ENCODE peak calls at places on chromosome 22, in five cellular contexts. B is ovary, V is SK-N-SH, Z is transverse colon, W is left lung. G is an unnamed sample. For H3K4me1, the result is how much of the 10 kb centered on the place peaks cover.

GRCh38 chr22:28279888-28280287 is 360.8 kb upstream of the PITPNB start:
- DNase-seq in B (no peak), V (no peak), Z (no peak), W (no peak), G (no peak)

GRCh38 chr22:38111941-38112355 is 1.5 kb upstream of the BAIAP2L2 start:
- DNase-seq in B (no peak), V (no peak), Z (peak), W (peak), G (peak)

GRCh38 chr22:38148252-38148651 is 33.4 kb downstream of the PLA2G6 start:
- DNase-seq in B (no peak), V (no peak), Z (no peak), W (no peak), G (peak)

GRCh38 chr22:26701323-26701722 is 43.9 kb downstream of the MIAT start:
- DNase-seq in B (no peak), V (no peak), Z (no peak), W (no peak), G (no peak)

GRCh38 chr22:23696326-23696851 is 5.6 kb downstream of the RGL4 start:
- DNase-seq in B (peak), V (no peak), Z (peak), W (peak), G (no peak)

GRCh38 chr22:17851754-17852153 is 77.5 kb upstream of the BID start:
- DNase-seq in B (no peak), V (no peak), Z (no peak), W (no peak), G (no peak)

GRCh38 chr22:23822101-23822671 is 16.6 kb downstream of the DERL3 start:
- DNase-seq in B (no peak), V (peak), Z (no peak), W (no peak), G (no peak)

GRCh38 chr22:50698546-50698945 is 25.9 kb downstream of the SHANK3 start:
- DNase-seq in B (no peak), V (no peak), Z (no peak), W (peak), G (no peak)

GRCh38 chr22:25453557-25453956 is 110.9 kb upstream of the GRK3 start:
- DNase-seq in B (no peak), V (no peak), Z (no peak), W (no peak), G (no peak)

GRCh38 chr22:20777420-20778177 is 3.7 kb downstream of the SERPIND1 start:
- DNase-seq in B (no peak), V (no peak), Z (peak), W (no peak), G (no peak)

GRCh38 chr22:24433868-24434471 is 6.6 kb downstream of the ADORA2A start:
- DNase-seq in B (no peak), V (peak), Z (peak), W (no peak), G (peak)

GRCh38 chr22:23067023-23067650 is 3.2 kb upstream of the GNAZ start:
- DNase-seq in B (peak), V (no peak), Z (peak), W (peak), G (no peak)

GRCh38 chr22:26883393-26883792 is 226.0 kb downstream of the MIAT start:
- DNase-seq in B (no peak), V (no peak), Z (no peak), W (no peak), G (no peak)

GRCh38 chr22:48315415-48316244 is 1512.0 kb downstream of the BRD1 start:
- DNase-seq in B (peak), V (no peak), Z (no peak), W (no peak), G (no peak)

GRCh38 chr22:50506611-50507420 is 686 bp downstream of the LMF2 start:
- DNase-seq in B (peak), V (no peak), Z (no peak), W (peak), G (peak)

GRCh38 chr22:28629420-28630184 is 50.0 kb downstream of the TTC28 start:
- DNase-seq in B (no peak), V (no peak), Z (no peak), W (no peak), G (no peak)

GRCh38 chr22:37054078-37054440 is 2.5 kb downstream of the KCTD17 start:
- DNase-seq in B (no peak), V (no peak), Z (no peak), W (no peak), G (no peak)

GRCh38 chr22:35328472-35328885 is 28.8 kb downstream of the TOM1 start:
- DNase-seq in B (no peak), V (no peak), Z (no peak), W (peak), G (peak)

GRCh38 chr22:22684605-22685561 is 40.5 kb downstream of the GGTLC2 start:
- DNase-seq in B (no peak), V (no peak), Z (peak), W (no peak), G (peak)

DNA sequence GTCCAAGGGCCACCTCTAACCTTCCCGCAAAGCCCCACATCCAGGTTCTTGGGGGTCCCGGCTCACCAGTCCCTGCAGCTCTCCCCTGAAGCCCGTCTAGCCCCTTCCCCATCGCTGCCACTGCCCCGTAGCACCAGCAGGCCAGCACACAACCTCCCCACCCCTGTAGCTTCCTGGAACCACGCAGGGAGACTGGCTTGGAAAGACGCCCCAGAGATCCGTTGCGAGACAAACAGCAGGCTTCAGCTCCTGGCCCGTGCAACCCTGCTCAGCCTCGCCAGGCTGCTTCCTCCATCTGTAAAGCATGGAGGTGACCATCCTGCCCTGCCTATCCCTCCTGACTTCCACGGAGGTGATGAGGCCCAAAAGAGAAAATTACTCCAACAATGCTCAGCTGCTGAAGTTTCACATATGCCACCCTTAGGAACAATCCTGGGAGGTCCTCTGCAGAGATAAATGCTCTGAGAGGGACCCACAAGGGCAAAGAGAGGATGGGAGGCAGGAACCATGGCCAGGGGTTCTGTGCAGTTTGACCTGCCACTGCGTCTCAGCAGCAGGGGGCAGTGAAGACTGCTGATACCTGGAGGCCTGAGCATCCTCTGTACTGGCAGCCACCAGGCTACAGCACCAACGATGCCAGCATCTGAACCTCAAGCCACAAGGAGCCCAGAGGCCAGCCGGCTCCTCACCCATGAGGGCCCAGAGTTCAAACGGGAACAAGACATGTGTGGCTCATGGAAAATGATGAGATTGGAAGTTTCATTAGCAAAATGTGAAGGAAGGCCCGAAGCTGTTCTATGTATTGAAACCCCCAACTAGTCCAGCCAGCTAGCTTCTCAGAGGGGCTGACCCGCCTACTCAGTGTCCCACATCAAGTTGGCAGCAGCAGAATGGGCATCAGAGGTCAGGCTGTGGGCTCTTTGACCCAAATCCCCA is 16.1 kb downstream of the DGCR2 start:
- DNase-seq in B (no peak), V (peak), Z (no peak), W (no peak), G (no peak)
- TF ChIP-seq CTCF in B (no peak), V (peak), Z (no peak), W (peak), G (no peak)

DNA sequence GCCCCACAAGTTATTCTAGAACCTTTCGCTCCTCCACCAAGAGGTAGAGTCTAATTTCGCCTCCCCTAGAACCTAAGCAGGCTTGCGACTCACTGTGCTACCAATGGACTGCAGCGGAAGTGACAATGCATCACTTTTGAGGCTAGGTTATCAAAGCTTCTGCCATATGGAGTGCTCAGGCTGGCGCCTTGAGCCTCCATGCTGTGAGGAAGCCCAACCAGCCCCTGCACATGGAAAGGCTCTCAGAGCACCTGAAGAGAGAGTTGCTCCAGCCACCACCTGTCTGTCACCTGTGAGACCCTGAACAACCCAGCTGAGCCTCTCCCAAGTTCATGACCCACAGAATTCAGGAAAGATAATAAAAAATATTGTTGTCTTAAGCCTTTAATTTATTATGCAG is 29.3 kb upstream of the CBX7 start:
- DNase-seq in B (no peak), V (no peak), Z (no peak), W (no peak), G (no peak)
- H3K4me1 ChIP-seq in B (under half), V (under half), Z (under half), W (under half), G (under half)

GRCh38 chr22:40310771-40311120 is 35.6 kb upstream of the ADSL start:
- DNase-seq in B (no peak), V (no peak), Z (no peak), W (no peak), G (no peak)
- H3K4me3 ChIP-seq in B (no peak), V (no peak), Z (no peak), W (no peak), G (no peak)

GRCh38 chr22:47168900-47169800 is 406.7 kb downstream of the TBC1D22A start:
- DNase-seq in B (peak), V (peak), Z (peak), W (peak), G (peak)
- TF ChIP-seq CTCF in B (no peak), V (peak), Z (no peak), W (no peak), G (no peak)

DNA sequence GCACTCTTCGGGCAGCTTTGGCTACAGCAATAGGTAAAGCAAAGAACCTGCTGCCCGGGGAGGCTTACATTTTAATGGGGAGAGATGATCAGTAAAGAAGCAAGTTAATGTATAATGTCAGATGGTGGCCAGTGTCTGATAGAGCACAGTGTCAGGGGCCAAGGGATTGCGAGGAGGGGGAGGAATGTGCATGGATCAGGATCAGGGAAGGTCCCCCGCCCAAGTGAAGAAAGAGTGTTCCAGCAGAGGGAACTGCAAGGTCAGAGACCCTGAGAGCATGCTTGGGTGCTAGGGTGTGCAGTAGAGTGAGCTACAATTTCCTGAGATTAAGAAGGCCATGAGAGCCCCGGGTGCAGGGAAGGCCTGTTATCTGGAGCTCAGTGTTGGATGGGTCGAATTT is 39.7 kb downstream of the TIMP3 start:
- DNase-seq in B (no peak), V (no peak), Z (no peak), W (no peak), G (no peak)
- H3K4me1 ChIP-seq in B (under half), V (under half), Z (under half), W (under half), G (under half)

GRCh38 chr22:31162015-31162765 is 2.2 kb downstream of the RNF185 start:
- DNase-seq in B (no peak), V (no peak), Z (no peak), W (no peak), G (no peak)
- H3K4me3 ChIP-seq in B (no peak), V (no peak), Z (no peak), W (peak), G (no peak)

GRCh38 chr22:19629720-19630419 is 84.4 kb upstream of the SEPTIN5 start:
- DNase-seq in B (peak), V (peak), Z (peak), W (peak), G (peak)
- TF ChIP-seq CTCF in B (peak), V (peak), Z (peak), W (peak), G (peak)

DNA sequence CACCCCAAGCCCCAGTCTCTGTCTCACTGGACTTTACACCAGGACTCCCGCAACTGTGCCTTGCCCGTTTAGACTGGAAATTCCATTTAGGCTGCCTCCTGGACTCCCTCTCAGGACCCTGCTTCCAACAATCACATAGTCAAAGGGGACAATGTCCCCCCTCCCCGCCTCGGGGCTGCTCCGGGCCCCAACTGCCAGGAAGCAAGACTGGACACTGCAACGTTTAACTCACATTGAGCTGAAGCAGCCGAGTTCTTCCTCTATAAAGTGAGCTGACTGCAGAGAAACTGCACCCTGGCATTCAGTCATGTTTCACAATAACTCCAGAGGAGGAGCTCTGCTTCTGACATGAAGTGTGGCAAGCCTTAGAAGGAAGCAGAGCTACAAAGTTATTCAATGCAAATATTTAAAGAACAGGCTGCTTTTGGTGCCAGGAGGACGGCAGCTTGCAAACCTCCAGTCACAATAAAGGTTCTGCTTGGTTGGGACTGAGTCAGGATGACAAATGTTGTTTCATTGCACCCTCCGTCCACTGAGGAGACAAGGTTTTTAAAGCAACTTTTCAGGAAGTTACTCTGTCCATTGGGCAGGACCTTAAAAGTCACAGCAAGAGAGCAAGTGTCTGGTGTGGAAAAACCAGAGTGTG is 19.9 kb downstream of the PACSIN2 start:
- DNase-seq in B (no peak), V (no peak), Z (peak), W (peak), G (peak)
- H3K4me1 ChIP-seq in B (under half), V (under half), Z (half or more), W (half or more), G (half or more)

DNA sequence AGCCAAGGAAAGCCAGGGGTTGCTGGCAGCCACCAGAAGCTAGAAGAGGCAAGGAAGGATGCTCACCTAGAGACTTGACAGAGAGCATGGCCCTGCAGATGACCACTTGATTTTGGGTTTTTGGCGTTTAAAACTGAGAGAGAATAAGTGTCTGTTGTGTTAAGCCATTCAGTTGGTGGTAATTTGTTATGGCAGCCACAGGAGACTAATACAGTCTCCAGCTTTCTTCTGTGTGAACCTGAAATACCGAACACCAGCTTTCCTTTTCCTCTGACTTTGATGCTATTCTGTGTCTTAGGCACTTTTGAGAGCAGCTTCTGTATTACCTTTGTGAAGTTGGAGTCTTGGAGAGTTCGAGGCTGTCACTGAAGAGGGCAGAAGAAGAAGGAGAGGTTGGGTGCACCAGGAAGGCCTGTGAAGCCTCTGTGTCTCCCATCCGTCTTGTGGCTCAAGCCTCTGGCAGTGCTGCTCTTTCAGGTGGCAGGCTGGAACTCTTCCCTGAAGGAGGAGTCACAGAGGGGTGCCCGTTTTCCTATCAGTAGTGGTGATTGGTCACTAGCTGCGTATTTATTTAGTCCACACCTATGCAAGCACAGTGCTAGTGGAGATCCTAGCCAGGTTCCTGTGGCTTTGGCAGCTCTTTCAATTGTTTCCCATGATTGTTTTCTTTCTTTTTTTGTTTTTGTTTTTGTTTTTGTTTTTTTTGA is 2.5 kb downstream of the TBC1D22A start:
- DNase-seq in B (peak), V (no peak), Z (no peak), W (peak), G (peak)
- H3K4me3 ChIP-seq in B (no peak), V (no peak), Z (no peak), W (no peak), G (no peak)

DNA sequence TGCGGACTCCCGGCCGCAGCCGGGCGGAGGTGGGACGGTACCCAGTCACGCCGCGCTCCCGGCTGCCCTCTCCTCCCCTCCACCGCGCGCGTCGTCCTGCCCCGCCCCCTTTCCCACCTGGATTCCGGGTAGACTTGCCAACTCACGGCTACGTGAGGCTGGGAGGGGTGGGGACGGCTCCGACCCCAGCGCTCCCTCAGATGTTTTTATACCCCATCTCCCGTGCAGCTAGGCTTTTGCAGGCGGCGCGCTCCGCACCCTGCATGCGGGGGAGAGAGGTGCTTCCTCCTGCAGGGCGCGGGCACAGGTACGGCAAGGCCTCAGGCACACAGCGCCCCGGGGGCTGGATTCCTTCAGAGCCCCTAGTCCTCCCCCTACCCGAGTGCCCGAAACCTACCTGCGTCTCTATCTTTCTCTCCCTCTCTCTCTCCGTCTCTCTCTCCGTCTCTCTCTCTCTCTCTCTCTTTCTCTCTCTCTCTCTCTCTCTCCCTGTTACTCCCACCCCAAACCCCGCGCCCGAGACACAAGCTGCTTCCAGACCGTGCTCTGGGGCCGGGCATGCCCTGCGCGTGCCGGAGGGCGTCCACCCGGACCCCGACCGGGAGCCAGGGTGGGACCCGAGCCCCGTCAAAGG is 1.9 kb downstream of the PDGFB start:
- DNase-seq in B (no peak), V (no peak), Z (no peak), W (no peak), G (no peak)
- TF ChIP-seq CTCF in B (no peak), V (no peak), Z (no peak), W (no peak), G (no peak)